ENCODE peak calls at places on chromosomes 13 and 19, in five cellular contexts. L is stimulated activated CD8-positive, alpha-beta memory T cell treated with anti-CD3 and anti-CD28 coated beads, Interleukin-2, amount 100 ng/mL, for 48 hours; A is amniotic stem cell; Y is stimulated activated effector memory CD8-positive, alpha-beta T cell treated with anti-CD3 and anti-CD28 coated beads, Interleukin-12 subunit alpha, Interleukin-12 subunit beta, amount 100 ng/mL, for 72 hours; P is activated CD4-positive, alpha-beta T cell treated with anti-CD3 and anti-CD28 coated beads, Interleukin-2, amount 50 U/mL, for 24 hours. M is an unnamed sample.

GRCh38 chr13:42602910-42603309 is 29.0 kb downstream of the TNFSF11 start:
- DNase-seq in A (no peak), P (no peak), L (no peak), Y (no peak), M (no peak)

GRCh38 chr19:48342841-48343540 is 17.6 kb downstream of the EMP3 start:
- DNase-seq in Y (no peak), L (no peak), P (no peak), A (no peak), M (no peak)

GRCh38 chr13:65600702-65601101 is 1629.4 kb downstream of the PCDH9 start:
- DNase-seq in L (no peak), Y (no peak), A (no peak), P (no peak), M (no peak)

GRCh38 chr19:30208661-30209060 is 163.5 kb upstream of the ZNF536 start:
- DNase-seq in L (no peak), Y (no peak), A (no peak), P (no peak), M (no peak)

GRCh38 chr13:21625366-21625765 is 21.4 kb upstream of the MICU2 start:
- DNase-seq in L (no peak), A (no peak), P (no peak), Y (no peak), M (no peak)

GRCh38 chr19:29098863-29099481 is 114.0 kb downstream of the UQCRFS1 start:
- DNase-seq in L (no peak), A (no peak), Y (no peak), P (no peak), M (no peak)

GRCh38 chr19:9431475-9431874 is 3.9 kb downstream of the ZNF266 start:
- DNase-seq in P (peak; percentile 14), A (no peak), L (peak; percentile 40), Y (peak; percentile 72), M (no peak)

GRCh38 chr19:34963531-34964406 is at the start of gene ZNF792:
- DNase-seq in Y (peak; percentile 83), P (peak; percentile 22), L (peak; percentile 48), A (peak; percentile 11), M (peak; percentile 13)

GRCh38 chr13:32695602-32696250 is 109.5 kb downstream of the PDS5B start:
- DNase-seq in A (no peak), Y (no peak), L (no peak), P (no peak), M (no peak)

GRCh38 chr19:46967578-46968018 is 52.0 kb upstream of the NPAS1 start:
- DNase-seq in Y (no peak), P (no peak), A (no peak), L (no peak), M (no peak)

GRCh38 chr19:18006895-18007604 is 920 bp upstream of the ARRDC2 start:
- DNase-seq in L (peak; percentile 78), P (peak; percentile 70), Y (peak; percentile 89), A (peak; percentile 58), M (peak; percentile 63)

GRCh38 chr19:13334801-13335481 is 171.3 kb downstream of the CACNA1A start:
- DNase-seq in L (no peak), Y (no peak), P (no peak), A (no peak), M (no peak)